ENCODE peak calls at places on chromosomes 6 and 20, in five cellular contexts. Y, D, L, C and Q are unnamed samples.

GRCh38 chr6:97133071-97133470 is 149.9 kb downstream of the MMS22L start:
- DNase-seq in Y (no peak), D (no peak), L (no peak), C (peak), Q (no peak)

GRCh38 chr20:61819921-61820825 is 245.5 kb downstream of the TAF4 start:
- DNase-seq in Y (no peak), D (no peak), L (no peak), C (no peak), Q (no peak)

GRCh38 chr6:71706523-71706922 is 179.8 kb upstream of the RIMS1 start:
- DNase-seq in Y (no peak), D (no peak), L (no peak), C (no peak), Q (no peak)

GRCh38 chr20:47765715-47766594 is 19.3 kb downstream of the SULF2 start:
- DNase-seq in Y (no peak), D (peak), L (no peak), C (no peak), Q (no peak)

GRCh38 chr6:105326216-105326615 is 76.7 kb downstream of the PREP start:
- DNase-seq in Y (no peak), D (peak), L (peak), C (no peak), Q (no peak)

GRCh38 chr6:154538664-154539235 is 28.3 kb upstream of the CNKSR3 start:
- DNase-seq in Y (no peak), D (no peak), L (no peak), C (no peak), Q (no peak)

GRCh38 chr20:32192698-32193097 is 14.8 kb downstream of the PLAGL2 start:
- DNase-seq in Y (no peak), D (peak), L (no peak), C (no peak), Q (no peak)

GRCh38 chr6:39791850-39792500 is at the start of gene DAAM2:
- DNase-seq in Y (no peak), D (peak), L (no peak), C (no peak), Q (no peak)

GRCh38 chr20:54209216-54209813 is 1.4 kb downstream of the PFDN4 start:
- DNase-seq in Y (no peak), D (no peak), L (peak), C (no peak), Q (no peak)

GRCh38 chr20:63942250-63943006 is 13.8 kb downstream of the UCKL1 start:
- DNase-seq in Y (no peak), D (peak), L (no peak), C (peak), Q (peak)

GRCh38 chr6:51005779-51006178 is 187.1 kb downstream of the TFAP2B start:
- DNase-seq in Y (no peak), D (no peak), L (no peak), C (no peak), Q (no peak)

GRCh38 chr6:144482142-144482541 is 197.0 kb downstream of the UTRN start:
- DNase-seq in Y (peak), D (peak), L (peak), C (peak), Q (peak)

GRCh38 chr6:147170269-147170668 is 33.9 kb upstream of the STXBP5 start:
- DNase-seq in Y (no peak), D (no peak), L (no peak), C (no peak), Q (no peak)

GRCh38 chr6:109467696-109468095 is 12.1 kb upstream of the MICAL1 start:
- DNase-seq in Y (no peak), D (no peak), L (no peak), C (no peak), Q (no peak)

GRCh38 chr20:12047838-12048432 is 130.2 kb downstream of the BTBD3 start:
- DNase-seq in Y (no peak), D (peak), L (no peak), C (no peak), Q (no peak)

GRCh38 chr20:24768226-24768625 is 180.8 kb upstream of the CST7 start:
- DNase-seq in Y (no peak), D (no peak), L (no peak), C (peak), Q (no peak)

GRCh38 chr20:6298049-6298448 is 175.2 kb upstream of the FERMT1 start:
- DNase-seq in Y (no peak), D (no peak), L (no peak), C (no peak), Q (no peak)

GRCh38 chr20:11492391-11492790 is 425.3 kb upstream of the BTBD3 start:
- DNase-seq in Y (no peak), D (no peak), L (no peak), C (no peak), Q (no peak)

GRCh38 chr20:32037929-32038328 is 14.1 kb upstream of the HCK start:
- DNase-seq in Y (no peak), D (no peak), L (no peak), C (no peak), Q (peak)

GRCh38 chr20:20360464-20360863 is 7.4 kb upstream of the INSM1 start:
- DNase-seq in Y (peak), D (peak), L (peak), C (peak), Q (peak)

GRCh38 chr20:57335392-57335791 is 5.8 kb downstream of the SPO11 start:
- DNase-seq in Y (no peak), D (no peak), L (no peak), C (no peak), Q (peak)

GRCh38 chr6:8492536-8493125 is 57.3 kb upstream of the SLC35B3 start:
- DNase-seq in Y (no peak), D (no peak), L (no peak), C (no peak), Q (no peak)

GRCh38 chr20:57770852-57771746 is 61.3 kb upstream of the PMEPA1 start:
- DNase-seq in Y (no peak), D (no peak), L (no peak), C (no peak), Q (no peak)

GRCh38 chr6:31821301-31822037 is 6.1 kb upstream of the HSPA1B start:
- DNase-seq in Y (peak), D (peak), L (no peak), C (peak), Q (peak)

GRCh38 chr6:20877008-20877937 is 343.0 kb downstream of the CDKAL1 start:
- DNase-seq in Y (peak), D (peak), L (peak), C (peak), Q (peak)

GRCh38 chr6:82237013-82237412 is 10.5 kb downstream of the IBTK start:
- DNase-seq in Y (no peak), D (peak), L (no peak), C (no peak), Q (no peak)

GRCh38 chr6:686528-686927 is 6.4 kb downstream of the EXOC2 start:
- DNase-seq in Y (no peak), D (no peak), L (peak), C (peak), Q (peak)

GRCh38 chr20:49283176-49283702 is 5.4 kb upstream of the ZNFX1 start:
- DNase-seq in Y (no peak), D (no peak), L (no peak), C (peak), Q (peak)

GRCh38 chr6:7155871-7156579 is 48.3 kb downstream of the RREB1 start:
- DNase-seq in Y (no peak), D (no peak), L (no peak), C (peak), Q (no peak)

GRCh38 chr6:53042112-53042511 is 23.1 kb upstream of the FBXO9 start:
- DNase-seq in Y (peak), D (peak), L (peak), C (no peak), Q (no peak)

GRCh38 chr6:131950767-131951575 is at the start of gene CCN2:
- DNase-seq in Y (peak), D (peak), L (peak), C (no peak), Q (no peak)

GRCh38 chr6:131949615-131949908 is 1.6 kb downstream of the CCN2 start:
- DNase-seq in Y (no peak), D (no peak), L (no peak), C (no peak), Q (no peak)

GRCh38 chr6:131951576-131952230 is 531 bp upstream of the CCN2 start:
- DNase-seq in Y (no peak), D (no peak), L (no peak), C (no peak), Q (no peak)

GRCh38 chr6:131948692-131949614 is 2.2 kb downstream of the CCN2 start:
- DNase-seq in Y (no peak), D (peak), L (peak), C (no peak), Q (no peak)

GRCh38 chr6:131949909-131950766 is 1.0 kb downstream of the CCN2 start:
- DNase-seq in Y (peak), D (peak), L (peak), C (no peak), Q (no peak)
- TF ChIP-seq POLR2A in Y (no peak), D (peak), L (peak), C (no peak), Q (no peak)

GRCh38 chr6:157982580-157983438 is 1.1 kb downstream of the SYNJ2 start:
- DNase-seq in Y (peak), D (peak), L (peak), C (peak), Q (peak)
- TF ChIP-seq CTCF in Y (peak), D (peak), L (peak), C (peak), Q (no peak)

GRCh38 chr6:159074120-159074684 is 29.4 kb upstream of the TAGAP start:
- DNase-seq in Y (peak), D (peak), L (no peak), C (peak), Q (peak)
- TF ChIP-seq MYC in Y (no peak), D (no peak), L (no peak), C (no peak), Q (no peak)

GRCh38 chr6:137095651-137096238 is 51.0 kb upstream of the IL20RA start:
- DNase-seq in Y (no peak), D (no peak), L (no peak), C (no peak), Q (peak)
- TF ChIP-seq POLR2A in Y (no peak), D (no peak), L (no peak), C (no peak), Q (no peak)